ENCODE peak calls at places on chromosomes 4 and X, in seven cellular contexts. C is NB4, L is tibial artery, I is hepatocyte, K is WTC11, Z is lower lobe of right lung, B is suprapubic skin. O is an unnamed sample.

GRCh38 chr4:187304131-187304530 is 580.5 kb upstream of the FAT1 start:
- DNase-seq in C (no peak), I (no peak), L (no peak), Z (no peak), B (no peak), K (peak; percentile 14), O (no peak)

GRCh38 chr4:4673070-4673469 is 131.2 kb upstream of the STX18 start:
- DNase-seq in K (peak; percentile 100), L (no peak), Z (no peak), B (no peak), C (peak; percentile 56), I (peak; percentile 32), O (no peak)

GRCh38 chr4:155529197-155529596 is 137.5 kb upstream of the GUCY1A1 start:
- DNase-seq in K (peak; percentile 29), I (no peak), B (no peak), C (peak; percentile 11), Z (no peak), L (no peak), O (no peak)

GRCh38 chrX:3651272-3651671 is 62.2 kb downstream of the PRKX start:
- DNase-seq in L (no peak), I (peak; percentile 46), B (no peak), C (peak; percentile 29), K (no peak), Z (no peak), O (no peak)

GRCh38 chrX:11351375-11352295 is 58.4 kb downstream of the AMELX start:
- DNase-seq in K (no peak), I (no peak), Z (peak; percentile 38), C (no peak), B (peak; percentile 55), L (peak; percentile 65), O (no peak)

GRCh38 chr4:64777286-64777685 is 368.0 kb upstream of the TECRL start:
- DNase-seq in L (no peak), I (no peak), Z (no peak), K (no peak), C (no peak), B (no peak), O (no peak)

GRCh38 chr4:151197258-151197657 is 79.7 kb upstream of the PRSS48 start:
- DNase-seq in K (no peak), C (no peak), I (no peak), L (no peak), Z (no peak), B (no peak), O (no peak)

GRCh38 chr4:8544282-8544681 is 35.9 kb upstream of the GPR78 start:
- DNase-seq in I (no peak), K (no peak), C (no peak), L (no peak), Z (no peak), B (no peak), O (no peak)

GRCh38 chr4:72786401-72786990 is 217.5 kb upstream of the ADAMTS3 start:
- DNase-seq in L (no peak), Z (no peak), I (no peak), C (no peak), K (no peak), B (no peak), O (no peak)

GRCh38 chr4:95360911-95361695 is 187.7 kb downstream of the UNC5C start:
- DNase-seq in K (no peak), Z (no peak), C (no peak), L (no peak), I (no peak), B (no peak), O (no peak)

GRCh38 chrX:106401965-106402559 is 209.7 kb upstream of the RADX start:
- DNase-seq in C (no peak), L (no peak), B (no peak), K (no peak), Z (no peak), I (no peak), O (no peak)

GRCh38 chrX:106404512-106404911 is 207.3 kb upstream of the RADX start:
- DNase-seq in Z (no peak), B (no peak), I (peak; percentile 26), C (no peak), L (no peak), K (peak; percentile 9), O (no peak)
- TF ChIP-seq CTCF in Z (no peak), B (no peak), I (peak; percentile 36), C (no peak), L (no peak), K (no peak), O (peak; percentile 43)

GRCh38 chr4:164931551-164932324 is 45.7 kb downstream of the TRIM61 start:
- DNase-seq in B (no peak), Z (no peak), I (no peak), L (no peak), K (no peak), C (no peak), O (no peak)

GRCh38 chr4:164935363-164935762 is 42.1 kb downstream of the TRIM61 start:
- DNase-seq in I (no peak), K (peak; percentile 31), L (no peak), Z (no peak), B (no peak), C (peak; percentile 22), O (no peak)

GRCh38 chr4:164933244-164933643 is 44.2 kb downstream of the TRIM61 start:
- DNase-seq in B (no peak), L (no peak), K (no peak), C (no peak), I (no peak), Z (no peak), O (no peak)

GRCh38 chr4:164943192-164943591 is 34.3 kb downstream of the TRIM61 start:
- DNase-seq in C (no peak), Z (no peak), L (no peak), B (no peak), I (no peak), K (no peak), O (no peak)

DNA sequence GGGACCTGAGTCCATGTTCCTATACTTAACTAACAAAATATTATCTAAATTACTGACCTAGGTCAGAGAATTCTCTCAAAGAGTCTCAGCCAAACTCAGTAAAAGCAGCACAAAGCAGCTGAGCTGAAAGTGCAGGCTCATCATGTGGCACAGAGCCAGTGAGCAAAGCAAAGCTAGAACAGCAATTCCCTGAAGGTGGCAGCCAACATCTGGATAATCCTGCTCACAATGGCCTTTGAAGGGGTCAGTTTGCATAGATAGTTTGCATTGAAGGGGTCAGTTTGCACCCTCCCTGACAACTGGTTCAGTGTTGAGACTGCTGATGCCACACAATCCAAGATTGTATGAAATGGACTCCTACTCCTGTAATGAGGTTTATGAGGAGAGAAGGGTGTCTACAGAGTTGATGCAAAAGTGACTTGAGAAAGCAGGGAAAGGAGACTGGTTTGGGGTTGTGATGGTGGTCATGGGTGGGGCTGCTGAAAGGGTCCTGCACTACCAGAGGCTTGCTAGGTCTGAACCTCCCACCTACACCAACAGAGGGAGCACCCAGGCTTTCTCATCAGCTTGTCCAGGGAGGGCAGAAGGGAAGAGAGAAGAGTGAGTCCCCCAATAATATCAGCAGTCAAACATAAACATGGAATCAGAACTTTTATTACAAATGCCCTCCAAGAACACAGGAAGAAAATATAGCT is 39.7 kb downstream of the TRIM61 start:
- DNase-seq in B (no peak), L (no peak), K (peak; percentile 50), I (peak; percentile 61), C (no peak), Z (no peak), O (no peak)
- TF ChIP-seq CTCF in B (no peak), L (no peak), K (no peak), I (peak; percentile 24), C (peak; percentile 9), Z (no peak), O (peak; percentile 24)

DNA sequence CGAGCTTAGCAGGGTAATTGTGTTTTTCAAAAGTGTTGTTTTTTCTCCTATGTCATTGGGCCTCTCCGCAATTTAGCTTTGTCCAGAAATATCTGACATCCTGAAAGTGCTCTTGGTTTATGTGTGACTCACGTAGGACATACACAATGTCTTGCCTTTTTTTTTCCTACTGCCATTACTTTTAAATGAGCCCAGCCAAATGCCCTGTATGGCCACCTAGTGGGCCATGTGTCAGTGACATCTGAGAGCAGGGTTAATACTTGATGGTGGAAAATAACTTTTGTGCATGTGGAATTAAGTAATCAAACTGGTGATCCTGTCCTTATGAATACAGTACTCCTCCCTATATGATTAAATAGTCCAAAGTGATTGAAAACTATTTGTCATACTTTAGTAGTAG is 1411.1 kb upstream of the TENM3 start:
- DNase-seq in L (no peak), C (no peak), K (no peak), I (no peak), B (no peak), Z (no peak), O (no peak)
- TF ChIP-seq CTCF in L (no peak), C (no peak), K (no peak), I (no peak), B (no peak), Z (no peak), O (peak; percentile 31)

GRCh38 chr4:111854494-111855087 is 290.7 kb upstream of the FAM241A start:
- DNase-seq in K (no peak), B (no peak), I (peak; percentile 49), Z (no peak), L (no peak), C (peak; percentile 42), O (no peak)
- TF ChIP-seq CTCF in K (peak; percentile 42), B (peak; percentile 40), I (peak; percentile 77), Z (peak; percentile 48), L (peak; percentile 55), C (peak; percentile 43), O (peak; percentile 87)

O was measured in chondrocyte.